ENCODE peak calls at places on chromosomes 13 and 19, in ten cellular contexts. L is heart left ventricle; O is endodermal cell; G is CD4-positive, alpha-beta T cell; S is progenitor cell of endocrine pancreas; U is heart right ventricle; N is LNCaP clone FGC; P is upper lobe of left lung; Q is nephron progenitor cell; K is HCT116. H is an unnamed sample.
A peak's percentile ranks its signal among the peaks of the same experiment; 100 is the strongest.

GRCh38 chr13:51479199-51479523 is 26.3 kb upstream of the INTS6 start:
- DNase-seq in P (no peak), N (no peak), G (no peak), Q (no peak), L (no peak), S (no peak), O (no peak), K (no peak), U (no peak), H (no peak)

GRCh38 chr13:27034678-27035111 is 136.9 kb downstream of the USP12 start:
- DNase-seq in S (no peak), N (no peak), K (no peak), P (no peak), U (no peak), L (no peak), G (no peak), O (peak; percentile 80), Q (peak; percentile 42), H (no peak)

GRCh38 chr13:63938851-63939250 is 2523.2 kb upstream of the PCDH20 start:
- DNase-seq in U (no peak), P (no peak), O (no peak), G (no peak), L (no peak), Q (no peak), S (no peak), N (no peak), K (no peak), H (no peak)

GRCh38 chr19:3506384-3507340 is 551 bp downstream of the FZR1 start:
- DNase-seq in U (no peak), L (peak; percentile 32), K (no peak), N (no peak), Q (peak; percentile 46), G (no peak), O (peak; percentile 66), P (peak; percentile 30), S (no peak), H (no peak)

GRCh38 chr19:55820037-55820436 is 11.8 kb downstream of the NLRP11 start:
- DNase-seq in N (no peak), K (no peak), G (no peak), U (no peak), S (no peak), O (no peak), Q (no peak), L (no peak), P (no peak), H (no peak)

GRCh38 chr13:29591310-29591709 is 4.2 kb downstream of the SLC7A1 start:
- DNase-seq in L (no peak), G (no peak), N (no peak), Q (no peak), O (no peak), P (no peak), S (no peak), U (no peak), K (no peak), H (no peak)

GRCh38 chr13:106650690-106651205 is 82.8 kb upstream of the ARGLU1 start:
- DNase-seq in N (no peak), G (no peak), K (no peak), O (no peak), S (no peak), U (no peak), L (no peak), P (no peak), Q (no peak), H (no peak)

GRCh38 chr13:26254583-26255102 is 714 bp downstream of the CDK8 start:
- DNase-seq in S (peak; percentile 35), N (peak; percentile 45), O (peak; percentile 83), L (peak; percentile 44), Q (peak; percentile 58), U (peak; percentile 54), P (peak; percentile 70), K (no peak), G (peak; percentile 47), H (no peak)

GRCh38 chr19:13526552-13526951 is 20.3 kb upstream of the CACNA1A start:
- DNase-seq in G (no peak), L (no peak), U (no peak), O (peak; percentile 89), K (peak; percentile 19), P (no peak), N (no peak), Q (peak; percentile 40), S (no peak), H (no peak)

GRCh38 chr13:75263741-75264407 is 218.1 kb downstream of the TBC1D4 start:
- DNase-seq in P (no peak), N (no peak), O (no peak), S (no peak), U (no peak), G (no peak), L (no peak), K (no peak), Q (no peak), H (no peak)

GRCh38 chr13:101202590-101202989 is 213.7 kb downstream of the NALCN start:
- DNase-seq in N (no peak), K (no peak), S (no peak), G (no peak), O (peak; percentile 82), P (no peak), Q (no peak), U (no peak), L (no peak), H (no peak)

GRCh38 chr13:106376411-106377112 is 158.9 kb downstream of the EFNB2 start:
- DNase-seq in P (peak; percentile 71), L (no peak), Q (no peak), K (peak; percentile 86), O (peak; percentile 54), S (no peak), U (no peak), G (no peak), N (no peak), H (no peak)

GRCh38 chr19:2016041-2016807 is 710 bp upstream of the BTBD2 start:
- DNase-seq in Q (peak; percentile 50), U (peak; percentile 66), K (peak; percentile 73), L (peak; percentile 86), G (no peak), S (no peak), O (peak; percentile 79), N (peak; percentile 80), P (peak; percentile 78), H (no peak)

DNA sequence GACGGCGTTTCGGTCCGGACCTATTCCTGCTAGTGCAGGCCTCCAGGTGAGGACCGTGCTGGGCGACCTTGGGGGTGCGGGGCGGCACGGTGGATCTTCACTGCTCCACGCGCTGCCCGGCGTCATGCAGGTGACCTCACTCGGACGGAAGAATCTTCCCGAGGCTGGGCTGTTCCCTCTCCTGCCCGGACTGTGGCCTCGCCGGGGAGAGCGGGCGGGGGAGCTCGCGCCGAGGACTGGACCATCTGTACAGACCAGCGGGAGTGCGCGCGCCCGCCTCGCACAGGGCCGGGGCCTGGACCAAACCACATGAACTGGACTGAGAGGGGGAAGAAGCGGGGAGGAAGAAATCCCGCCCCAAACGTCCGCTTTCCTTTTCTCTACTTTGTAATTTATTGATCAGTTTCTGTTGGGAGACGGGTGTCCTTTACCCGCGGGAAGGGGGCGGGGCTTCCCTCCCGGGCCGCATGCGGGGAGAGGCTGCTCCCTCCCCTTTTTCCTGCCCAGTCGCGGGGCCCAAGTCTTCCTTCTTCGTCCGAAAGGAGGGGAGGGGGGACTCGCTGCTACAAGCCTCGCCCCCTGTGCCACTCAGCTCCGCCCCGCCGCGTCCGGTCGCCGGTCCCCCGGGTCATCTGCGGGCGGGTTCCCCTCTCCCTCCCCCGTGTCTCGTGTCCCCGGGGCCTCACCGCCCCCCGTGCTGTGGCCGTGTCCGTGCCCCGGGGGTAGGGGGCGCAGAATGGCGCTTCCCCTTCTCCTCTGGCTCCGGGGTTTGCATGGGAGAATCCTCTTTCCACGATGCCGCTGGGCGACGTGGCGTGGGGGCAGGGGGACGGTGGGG is 4.9 kb downstream of the HRC start:
- DNase-seq in N (peak; percentile 78), U (peak; percentile 82), G (no peak), S (peak; percentile 85), Q (peak; percentile 93), O (peak; percentile 93), L (peak; percentile 89), P (peak; percentile 79), K (peak; percentile 76), H (peak; percentile 90)
- TF ChIP-seq CTCF in N (no peak), U (no peak), G (no peak), S (no peak), Q (no peak), O (no peak), L (no peak), P (no peak), K (no peak), H (no peak)

GRCh38 chr19:20243629-20244028 is 76.6 kb downstream of the ZNF486 start:
- DNase-seq in L (no peak), N (no peak), K (no peak), S (no peak), U (no peak), Q (no peak), O (no peak), G (no peak), P (no peak), H (no peak)

GRCh38 chr19:20245309-20245708 is 78.3 kb downstream of the ZNF486 start:
- DNase-seq in S (no peak), L (no peak), N (no peak), U (no peak), O (no peak), Q (no peak), G (no peak), P (peak; percentile 73), K (no peak), H (no peak)

GRCh38 chr19:20244356-20244755 is 77.3 kb downstream of the ZNF486 start:
- DNase-seq in K (no peak), L (no peak), G (no peak), S (no peak), N (no peak), Q (no peak), P (no peak), U (no peak), O (no peak), H (no peak)

GRCh38 chr19:20250627-20251026 is 83.6 kb downstream of the ZNF486 start:
- DNase-seq in U (no peak), P (no peak), O (no peak), S (no peak), L (no peak), K (no peak), N (no peak), Q (no peak), G (no peak), H (no peak)

GRCh38 chr19:20247016-20247683 is 80.1 kb downstream of the ZNF486 start:
- DNase-seq in L (no peak), Q (peak; percentile 38), U (peak; percentile 35), G (peak; percentile 20), O (peak; percentile 84), N (peak; percentile 40), K (no peak), S (peak; percentile 29), P (peak; percentile 40), H (no peak)
- TF ChIP-seq CTCF in L (peak; percentile 25), Q (peak; percentile 56), U (peak; percentile 68), G (peak; percentile 50), O (peak; percentile 90), N (peak; percentile 55), K (no peak), S (peak; percentile 74), P (no peak), H (peak; percentile 70)

GRCh38 chr19:17424743-17425365 is 5.0 kb downstream of the MVB12A start:
- DNase-seq in K (no peak), S (peak; percentile 69), O (peak; percentile 96), U (peak; percentile 34), Q (peak; percentile 91), N (no peak), L (peak; percentile 24), P (no peak), G (no peak), H (peak; percentile 78)
- TF ChIP-seq CTCF in K (peak; percentile 73), S (peak; percentile 57), O (peak; percentile 76), U (peak; percentile 38), Q (peak; percentile 45), N (peak; percentile 19), L (peak; percentile 19), P (no peak), G (no peak), H (peak; percentile 72)

GRCh38 chr19:11227201-11227886 is 12.1 kb upstream of the ANGPTL8 start:
- DNase-seq in L (no peak), G (no peak), S (no peak), Q (no peak), P (no peak), O (peak; percentile 96), U (no peak), K (peak; percentile 62), N (no peak), H (no peak)
- TF ChIP-seq CTCF in L (no peak), G (no peak), S (peak; percentile 21), Q (no peak), P (no peak), O (peak; percentile 68), U (no peak), K (peak; percentile 67), N (no peak), H (no peak)